ENCODE peak calls at places on chromosomes 2 and 18, in four cellular contexts. One of them, this sample, is unnamed.

GRCh38 chr2:177154809-177155208 is 57.8 kb upstream of the HNRNPA3 start:
- DNase-seq in K562: no peak
- DNase-seq in WTC11: no peak
- DNase-seq in HepG2: no peak
- DNase-seq in this sample: no peak

GRCh38 chr2:56333812-56334485 is 150.2 kb downstream of the CCDC85A start:
- DNase-seq in HepG2: no peak
- DNase-seq in K562: no peak
- DNase-seq in WTC11: no peak
- DNase-seq in this sample: no peak

GRCh38 chr2:202695166-202695565 is 60.4 kb downstream of the FAM117B start:
- DNase-seq in HepG2: no peak
- DNase-seq in K562: no peak
- DNase-seq in WTC11: no peak
- DNase-seq in this sample: no peak

GRCh38 chr2:146602383-146602782 is 1242.4 kb upstream of the ACVR2A start:
- DNase-seq in HepG2: no peak
- DNase-seq in K562: no peak
- DNase-seq in WTC11: no peak
- DNase-seq in this sample: no peak

GRCh38 chr2:27977623-27978312 is 87.2 kb downstream of the BABAM2 start:
- DNase-seq in HepG2: peak
- DNase-seq in K562: no peak
- DNase-seq in WTC11: no peak
- DNase-seq in this sample: no peak

GRCh38 chr2:60555066-60555793 is 1.8 kb upstream of the BCL11A start:
- DNase-seq in K562: peak
- DNase-seq in WTC11: peak
- DNase-seq in HepG2: peak
- DNase-seq in this sample: peak

GRCh38 chr2:27271631-27272340 is 3.4 kb upstream of the DNAJC5G start:
- DNase-seq in K562: no peak
- DNase-seq in HepG2: no peak
- DNase-seq in WTC11: no peak
- DNase-seq in this sample: no peak

GRCh38 chr2:74502147-74502719 is 2.8 kb upstream of the LBX2 start:
- DNase-seq in WTC11: no peak
- DNase-seq in HepG2: peak
- DNase-seq in K562: peak
- DNase-seq in this sample: no peak

GRCh38 chr2:65275141-65275540 is 47.5 kb downstream of the ACTR2 start:
- DNase-seq in WTC11: peak
- DNase-seq in HepG2: no peak
- DNase-seq in K562: no peak
- DNase-seq in this sample: no peak

GRCh38 chr18:73462092-73462491 is 594.3 kb upstream of the NETO1 start:
- DNase-seq in HepG2: no peak
- DNase-seq in WTC11: no peak
- DNase-seq in K562: no peak
- DNase-seq in this sample: no peak

GRCh38 chr2:23425886-23426283 is 40.9 kb downstream of the KLHL29 start:
- DNase-seq in K562: no peak
- DNase-seq in WTC11: no peak
- DNase-seq in HepG2: no peak
- DNase-seq in this sample: no peak

GRCh38 chr2:191631754-191632153 is 46.2 kb upstream of the NABP1 start:
- DNase-seq in K562: no peak
- DNase-seq in HepG2: peak
- DNase-seq in WTC11: no peak
- DNase-seq in this sample: no peak

GRCh38 chr2:146632707-146633106 is 1212.1 kb upstream of the ACVR2A start:
- DNase-seq in K562: no peak
- DNase-seq in HepG2: no peak
- DNase-seq in WTC11: no peak
- DNase-seq in this sample: no peak

DNA sequence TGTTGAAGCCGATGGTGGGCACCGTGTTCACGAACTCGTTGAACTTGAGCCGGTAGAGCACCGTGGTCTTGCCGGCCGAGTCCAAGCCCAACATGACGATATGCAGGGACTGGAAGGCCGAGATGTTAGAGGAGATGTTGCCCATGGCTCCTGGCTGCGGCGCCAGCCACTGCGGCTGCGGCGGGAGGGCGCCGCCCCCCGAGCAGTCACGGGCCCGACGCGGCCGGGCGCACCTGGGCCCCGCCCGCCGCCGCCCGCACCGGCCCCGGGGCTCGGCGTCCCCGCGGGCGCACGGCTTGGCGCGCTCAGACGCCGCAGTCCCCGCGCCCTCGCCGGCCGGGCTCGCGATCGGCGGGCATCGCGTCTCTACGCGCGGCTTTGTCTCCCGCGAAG is 443 bp downstream of the ARL4C start:
- DNase-seq in K562: peak
- DNase-seq in WTC11: no peak
- DNase-seq in HepG2: no peak
- DNase-seq in this sample: peak
- TF ChIP-seq FOXJ3 in K562: no peak
- TF ChIP-seq FOXJ3 in WTC11: no peak
- TF ChIP-seq FOXJ3 in HepG2: no peak
- TF ChIP-seq FOXJ3 in this sample: no peak

DNA sequence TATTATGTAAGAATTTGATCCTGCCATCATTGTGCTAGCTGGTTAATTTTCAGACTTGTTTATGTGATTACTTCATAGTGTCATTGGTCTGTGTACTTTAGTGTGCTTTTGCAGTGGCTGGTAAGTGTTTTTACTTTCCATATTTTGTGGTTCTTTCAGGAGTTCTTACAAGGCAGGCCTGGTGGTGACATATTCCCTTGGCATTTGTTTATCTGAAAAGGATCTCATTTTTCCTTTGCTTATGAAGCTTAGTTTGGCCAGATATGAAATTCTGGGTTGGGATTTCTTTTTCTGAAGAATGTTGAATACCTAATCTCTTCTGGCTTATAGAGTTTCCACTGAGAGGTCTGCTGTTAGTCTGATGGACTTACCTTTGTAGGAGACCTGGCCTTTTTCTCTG is 72.8 kb upstream of the MC4R start:
- DNase-seq in WTC11: no peak
- DNase-seq in K562: no peak
- DNase-seq in HepG2: no peak
- DNase-seq in this sample: no peak
- TF ChIP-seq FOXJ3 in WTC11: no peak
- TF ChIP-seq FOXJ3 in K562: no peak
- TF ChIP-seq FOXJ3 in HepG2: no peak
- TF ChIP-seq FOXJ3 in this sample: no peak

GRCh38 chr18:56984731-56985130 is 162.2 kb upstream of the BOD1L2 start:
- DNase-seq in WTC11: no peak
- DNase-seq in K562: no peak
- DNase-seq in HepG2: peak
- DNase-seq in this sample: no peak

GRCh38 chr18:56983275-56983992 is 163.5 kb upstream of the BOD1L2 start:
- DNase-seq in WTC11: no peak
- DNase-seq in HepG2: no peak
- DNase-seq in K562: no peak
- DNase-seq in this sample: no peak

GRCh38 chr18:56988022-56988421 is 158.9 kb upstream of the BOD1L2 start:
- DNase-seq in WTC11: no peak
- DNase-seq in HepG2: no peak
- DNase-seq in K562: no peak
- DNase-seq in this sample: peak

GRCh38 chr18:56987236-56987635 is 159.7 kb upstream of the BOD1L2 start:
- DNase-seq in WTC11: no peak
- DNase-seq in HepG2: no peak
- DNase-seq in K562: no peak
- DNase-seq in this sample: no peak

GRCh38 chr18:56986829-56987228 is 160.1 kb upstream of the BOD1L2 start:
- DNase-seq in WTC11: no peak
- DNase-seq in K562: no peak
- DNase-seq in HepG2: peak
- DNase-seq in this sample: no peak
- TF ChIP-seq FOXJ3 in WTC11: no peak
- TF ChIP-seq FOXJ3 in K562: no peak
- TF ChIP-seq FOXJ3 in HepG2: no peak
- TF ChIP-seq FOXJ3 in this sample: no peak

GRCh38 chr2:230907361-230908093 is 17.5 kb downstream of the GPR55 start:
- DNase-seq in HepG2: no peak
- DNase-seq in K562: peak
- DNase-seq in WTC11: no peak
- DNase-seq in this sample: no peak

GRCh38 chr2:230903251-230904150 is 21.5 kb downstream of the GPR55 start:
- DNase-seq in WTC11: no peak
- DNase-seq in HepG2: no peak
- DNase-seq in K562: no peak
- DNase-seq in this sample: no peak

GRCh38 chr2:230906471-230907230 is 18.4 kb downstream of the GPR55 start:
- DNase-seq in HepG2: no peak
- DNase-seq in K562: no peak
- DNase-seq in WTC11: no peak
- DNase-seq in this sample: no peak

GRCh38 chr2:230905448-230906430 is 19.3 kb downstream of the GPR55 start:
- DNase-seq in HepG2: peak
- DNase-seq in K562: peak
- DNase-seq in WTC11: no peak
- DNase-seq in this sample: no peak

DNA sequence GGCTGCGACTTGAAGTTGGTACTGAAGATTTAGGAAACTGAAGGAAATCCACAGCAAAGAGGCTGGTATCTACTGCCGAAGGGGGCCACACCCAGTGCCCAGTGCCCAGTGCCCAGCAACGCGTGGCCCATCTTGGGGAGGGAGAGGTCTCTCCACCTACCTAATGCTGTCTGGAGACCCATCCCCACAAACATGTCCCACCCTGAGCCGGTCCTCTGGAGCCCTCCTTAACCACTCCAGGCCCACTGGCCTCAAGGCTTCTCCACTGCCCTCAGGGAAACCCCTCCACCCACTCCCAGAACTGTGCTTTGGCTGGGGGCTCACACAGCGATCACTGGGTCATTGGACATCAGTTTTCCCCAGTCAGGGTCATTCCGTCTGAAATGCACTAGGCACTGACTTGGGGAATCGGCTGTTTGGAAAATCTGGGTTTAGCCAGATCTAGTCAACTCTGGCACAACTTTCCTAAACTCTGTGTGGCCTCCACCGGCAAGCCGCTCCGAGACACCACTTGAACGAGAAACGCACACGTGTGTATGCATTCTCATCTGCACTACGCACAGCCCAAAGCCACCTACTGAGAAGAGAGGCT is 20.1 kb downstream of the GPR55 start:
- DNase-seq in WTC11: no peak
- DNase-seq in K562: no peak
- DNase-seq in HepG2: no peak
- DNase-seq in this sample: no peak
- TF ChIP-seq FOXJ3 in WTC11: no peak
- TF ChIP-seq FOXJ3 in K562: no peak
- TF ChIP-seq FOXJ3 in HepG2: no peak
- TF ChIP-seq FOXJ3 in this sample: no peak

GRCh38 chr18:49673281-49673680 is 111.4 kb downstream of the LIPG start:
- DNase-seq in WTC11: no peak
- DNase-seq in HepG2: no peak
- DNase-seq in K562: no peak
- DNase-seq in this sample: no peak

GRCh38 chr18:49677081-49677480 is 115.2 kb downstream of the LIPG start:
- DNase-seq in K562: no peak
- DNase-seq in WTC11: no peak
- DNase-seq in HepG2: no peak
- DNase-seq in this sample: no peak

GRCh38 chr18:49681387-49681786 is 119.5 kb downstream of the LIPG start:
- DNase-seq in WTC11: no peak
- DNase-seq in K562: no peak
- DNase-seq in HepG2: peak
- DNase-seq in this sample: no peak

GRCh38 chr18:49678440-49678839 is 116.6 kb downstream of the LIPG start:
- DNase-seq in HepG2: no peak
- DNase-seq in WTC11: no peak
- DNase-seq in K562: no peak
- DNase-seq in this sample: no peak

GRCh38 chr18:49677762-49678398 is 116.0 kb downstream of the LIPG start:
- DNase-seq in K562: no peak
- DNase-seq in HepG2: no peak
- DNase-seq in WTC11: no peak
- DNase-seq in this sample: no peak
- TF ChIP-seq FOXJ3 in K562: no peak
- TF ChIP-seq FOXJ3 in HepG2: no peak
- TF ChIP-seq FOXJ3 in WTC11: no peak
- TF ChIP-seq FOXJ3 in this sample: no peak

DNA sequence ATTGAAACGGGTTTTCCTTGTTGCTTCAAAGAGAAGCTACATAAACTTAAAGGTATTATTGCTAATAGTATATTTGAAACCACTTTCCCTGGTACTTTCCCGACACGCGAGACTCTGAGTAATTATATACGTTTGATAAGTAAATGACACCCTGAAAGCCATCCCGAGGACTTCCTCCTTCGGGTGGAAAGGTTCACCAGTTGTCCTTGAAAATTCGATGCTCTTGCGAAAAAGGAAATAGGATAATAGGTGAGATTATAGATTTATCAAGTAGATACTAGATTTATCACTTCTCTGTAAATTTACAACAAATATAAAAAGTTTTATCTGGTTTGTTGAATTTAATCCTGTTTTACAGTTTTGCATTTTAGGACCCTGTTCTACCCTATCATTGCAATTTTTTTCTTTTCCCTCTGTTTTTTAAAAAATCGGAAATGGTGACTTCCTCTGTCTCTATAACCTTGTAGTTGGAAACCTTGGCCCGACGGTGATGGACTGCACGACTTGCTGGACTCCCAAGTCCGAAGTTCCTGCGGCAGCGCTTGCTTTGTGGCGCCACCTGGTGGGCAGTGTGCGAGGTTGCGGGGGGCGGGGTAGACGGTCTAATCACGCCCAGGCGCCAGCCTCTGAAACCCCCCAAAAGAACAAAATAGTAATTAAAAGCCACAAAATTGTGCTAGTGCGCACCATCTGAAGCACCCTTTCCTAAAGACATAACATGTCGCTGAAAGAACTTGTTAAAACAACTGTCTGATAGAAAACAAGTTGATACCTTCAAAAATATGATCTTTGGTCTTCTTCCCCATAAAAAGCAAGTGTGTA is 982 bp upstream of the DLX2 start:
- DNase-seq in HepG2: peak
- DNase-seq in WTC11: peak
- DNase-seq in K562: peak
- DNase-seq in this sample: peak
- TF ChIP-seq FOXJ3 in HepG2: no peak
- TF ChIP-seq FOXJ3 in WTC11: no peak
- TF ChIP-seq FOXJ3 in K562: no peak
- TF ChIP-seq FOXJ3 in this sample: no peak

This sample was measured in SK-N-SH.